ENCODE peak calls at places on chromosome 12, in four cellular contexts. One of them, this sample, is unnamed.
A peak's percentile ranks its signal among the peaks of the same experiment; 100 is the strongest.

GRCh38 chr12:728781-729180 is 23.6 kb upstream of the WNK1 start:
- DNase-seq in uterus: no peak
- DNase-seq in nucleus accumbens: no peak
- DNase-seq in NCI-H1092 treated with DMSO at 0.1 percent for 48 hours: no peak
- DNase-seq in this sample: no peak

GRCh38 chr12:12776261-12776660 is 9.2 kb upstream of the APOLD1 start:
- DNase-seq in uterus: no peak
- DNase-seq in nucleus accumbens: no peak
- DNase-seq in NCI-H1092 treated with DMSO at 0.1 percent for 48 hours: peak; percentile 15
- DNase-seq in this sample: no peak

GRCh38 chr12:3303410-3304136 is 187.4 kb upstream of the PRMT8 start:
- DNase-seq in uterus: no peak
- DNase-seq in nucleus accumbens: no peak
- DNase-seq in NCI-H1092 treated with DMSO at 0.1 percent for 48 hours: peak; percentile 84
- DNase-seq in this sample: no peak

GRCh38 chr12:11941601-11942360 is 129.0 kb upstream of the BCL2L14 start:
- DNase-seq in uterus: no peak
- DNase-seq in nucleus accumbens: no peak
- DNase-seq in NCI-H1092 treated with DMSO at 0.1 percent for 48 hours: no peak
- DNase-seq in this sample: peak; percentile 30

GRCh38 chr12:3600039-3600720 is 109.2 kb downstream of the PRMT8 start:
- DNase-seq in uterus: no peak
- DNase-seq in nucleus accumbens: no peak
- DNase-seq in NCI-H1092 treated with DMSO at 0.1 percent for 48 hours: no peak
- DNase-seq in this sample: no peak

GRCh38 chr12:91332305-91332704 is 149.7 kb upstream of the DCN start:
- DNase-seq in uterus: no peak
- DNase-seq in nucleus accumbens: no peak
- DNase-seq in NCI-H1092 treated with DMSO at 0.1 percent for 48 hours: no peak
- DNase-seq in this sample: no peak

GRCh38 chr12:83767723-83768122 is 1081.0 kb downstream of the TMTC2 start:
- DNase-seq in uterus: no peak
- DNase-seq in nucleus accumbens: no peak
- DNase-seq in NCI-H1092 treated with DMSO at 0.1 percent for 48 hours: no peak
- DNase-seq in this sample: no peak

GRCh38 chr12:627863-628805 is 35.1 kb downstream of the NINJ2 start:
- DNase-seq in uterus: no peak
- DNase-seq in nucleus accumbens: no peak
- DNase-seq in NCI-H1092 treated with DMSO at 0.1 percent for 48 hours: no peak
- DNase-seq in this sample: no peak